ENCODE peak calls at places on chromosomes 16 and 17, in nine cellular contexts. J, K, R, V, F, Z, E, L and G are unnamed samples.

GRCh38 chr17:8372422-8372821 is 4.1 kb downstream of the KRABD2 start:
- DNase-seq in J (no peak), K (no peak), R (no peak), V (no peak), F (no peak), Z (no peak), E (no peak), L (no peak), G (no peak)

GRCh38 chr17:3935140-3935542 is 18.9 kb upstream of the P2RX1 start:
- DNase-seq in J (no peak), K (peak; percentile 71), R (peak; percentile 86), V (peak; percentile 70), F (no peak), Z (peak; percentile 59), E (peak; percentile 82), L (no peak), G (peak; percentile 63)

GRCh38 chr17:3008336-3009279 is 54.8 kb downstream of the OR1D5 start:
- DNase-seq in J (no peak), K (no peak), R (no peak), V (no peak), F (no peak), Z (no peak), E (no peak), L (no peak), G (no peak)

GRCh38 chr16:68162413-68162812 is 73.5 kb downstream of the ESRP2 start:
- DNase-seq in J (no peak), K (no peak), R (no peak), V (no peak), F (no peak), Z (no peak), E (no peak), L (no peak), G (no peak)

GRCh38 chr17:21134559-21134958 is 7.8 kb downstream of the DHRS7B start:
- DNase-seq in J (no peak), K (peak; percentile 43), R (no peak), V (no peak), F (no peak), Z (no peak), E (no peak), L (no peak), G (no peak)

GRCh38 chr17:4365628-4366311 is 705 bp downstream of the UBE2G1 start:
- DNase-seq in J (peak; percentile 47), K (peak; percentile 62), R (no peak), V (peak; percentile 58), F (peak; percentile 6), Z (peak; percentile 51), E (peak; percentile 51), L (no peak), G (no peak)

GRCh38 chr16:27272076-27272475 is 3.5 kb upstream of the NSMCE1 start:
- DNase-seq in J (no peak), K (no peak), R (no peak), V (no peak), F (no peak), Z (no peak), E (no peak), L (no peak), G (no peak)

GRCh38 chr17:41167561-41167960 is 460 bp downstream of the KRTAP4-3 start:
- DNase-seq in J (no peak), K (no peak), R (no peak), V (no peak), F (no peak), Z (no peak), E (no peak), L (no peak), G (no peak)

GRCh38 chr17:83203073-83203471 is 123.7 kb downstream of the METRNL start:
- DNase-seq in J (peak; percentile 42), K (no peak), R (peak; percentile 86), V (no peak), F (no peak), Z (peak; percentile 90), E (peak; percentile 50), L (no peak), G (peak; percentile 90)

GRCh38 chr17:42378597-42379594 is 9.3 kb downstream of the STAT3 start:
- DNase-seq in J (no peak), K (peak; percentile 46), R (peak; percentile 34), V (no peak), F (no peak), Z (no peak), E (peak; percentile 38), L (no peak), G (peak; percentile 38)

GRCh38 chr16:23496826-23497542 is 13.3 kb downstream of the GGA2 start:
- DNase-seq in J (peak; percentile 55), K (no peak), R (peak; percentile 67), V (no peak), F (no peak), Z (no peak), E (no peak), L (no peak), G (no peak)

GRCh38 chr17:29090746-29091395 is 47.9 kb downstream of the PIPOX start:
- DNase-seq in J (no peak), K (no peak), R (no peak), V (no peak), F (no peak), Z (no peak), E (no peak), L (no peak), G (no peak)

GRCh38 chr17:47847341-47848197 is 3.4 kb downstream of the SP6 start:
- DNase-seq in J (no peak), K (no peak), R (no peak), V (peak; percentile 39), F (no peak), Z (no peak), E (no peak), L (no peak), G (no peak)

GRCh38 chr16:23608194-23608593 is 12.1 kb upstream of the NDUFAB1 start:
- DNase-seq in J (no peak), K (no peak), R (peak; percentile 95), V (no peak), F (no peak), Z (no peak), E (no peak), L (no peak), G (peak; percentile 60)

GRCh38 chr17:27460196-27460725 is 4.0 kb downstream of the KSR1 start:
- DNase-seq in J (no peak), K (no peak), R (no peak), V (no peak), F (no peak), Z (no peak), E (no peak), L (no peak), G (no peak)

GRCh38 chr16:87658564-87659225 is 56.4 kb downstream of the JPH3 start:
- DNase-seq in J (no peak), K (no peak), R (no peak), V (no peak), F (no peak), Z (no peak), E (peak; percentile 12), L (no peak), G (no peak)

GRCh38 chr16:67206838-67207115 is 7.8 kb downstream of the ELMO3 start:
- DNase-seq in J (no peak), K (no peak), R (no peak), V (no peak), F (no peak), Z (no peak), E (no peak), L (no peak), G (no peak)

DNA sequence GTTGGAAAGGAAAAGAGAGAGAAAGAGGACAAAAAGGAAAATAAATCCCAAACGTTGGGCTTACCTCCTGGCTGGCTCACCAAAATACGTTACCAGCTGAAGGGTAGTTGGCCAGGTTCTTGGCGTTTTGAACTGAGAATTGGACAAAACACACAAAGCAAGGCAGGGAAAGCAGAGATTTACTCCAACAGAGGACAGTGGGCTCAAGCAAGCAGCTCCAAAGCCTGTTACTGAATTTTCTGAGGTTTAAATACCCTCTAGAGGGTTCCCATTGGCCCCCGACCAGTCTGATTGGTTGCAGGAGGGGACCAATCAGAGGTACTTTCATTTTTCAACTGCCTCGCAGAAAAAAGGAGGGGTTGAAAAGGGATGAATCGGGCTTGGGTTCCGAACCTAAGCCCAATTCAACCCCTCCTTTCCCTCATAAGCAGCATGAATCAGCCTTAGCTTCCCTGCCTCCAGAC is 55.6 kb upstream of the ALOX12 start:
- DNase-seq in J (peak; percentile 19), K (no peak), R (no peak), V (no peak), F (no peak), Z (peak; percentile 51), E (no peak), L (no peak), G (no peak)
- H3K4me3 ChIP-seq in J (no peak overlapping the region), K (no peak overlapping the region), R (no peak overlapping the region), V (no peak overlapping the region), F (peak overlapping the region; percentile 39), Z (peak overlapping the region; percentile 65), E (no peak overlapping the region), L (no peak overlapping the region), G (no peak overlapping the region)

DNA sequence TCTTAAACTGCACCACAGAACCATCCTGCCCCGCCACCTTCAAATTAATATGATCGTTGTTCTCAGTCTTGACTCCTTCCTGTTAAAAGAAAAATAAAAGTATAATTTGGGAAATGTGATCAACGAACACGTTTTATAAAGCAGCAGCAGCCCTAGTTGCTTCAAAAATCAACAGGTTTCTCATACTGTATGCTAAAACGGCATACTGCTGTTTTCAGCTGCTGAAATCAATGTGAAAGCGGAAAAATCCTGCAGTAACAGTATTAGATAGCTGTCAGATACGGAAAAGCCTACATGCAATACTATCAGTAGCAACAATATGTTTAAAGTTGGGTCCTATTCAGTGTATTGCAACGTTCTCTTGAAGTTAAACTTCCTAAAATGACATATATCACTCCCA is 1.6 kb downstream of the SUMO2 start:
- DNase-seq in J (no peak), K (no peak), R (no peak), V (no peak), F (no peak), Z (no peak), E (no peak), L (no peak), G (no peak)
- H3K4me3 ChIP-seq in J (peak overlapping the region; percentile 83), K (peak overlapping the region; percentile 88), R (peak overlapping the region; percentile 82), V (peak overlapping the region; percentile 94), F (peak overlapping the region; percentile 68), Z (peak overlapping the region; percentile 99), E (no peak overlapping the region), L (peak overlapping the region; percentile 74), G (peak overlapping the region; percentile 97)

DNA sequence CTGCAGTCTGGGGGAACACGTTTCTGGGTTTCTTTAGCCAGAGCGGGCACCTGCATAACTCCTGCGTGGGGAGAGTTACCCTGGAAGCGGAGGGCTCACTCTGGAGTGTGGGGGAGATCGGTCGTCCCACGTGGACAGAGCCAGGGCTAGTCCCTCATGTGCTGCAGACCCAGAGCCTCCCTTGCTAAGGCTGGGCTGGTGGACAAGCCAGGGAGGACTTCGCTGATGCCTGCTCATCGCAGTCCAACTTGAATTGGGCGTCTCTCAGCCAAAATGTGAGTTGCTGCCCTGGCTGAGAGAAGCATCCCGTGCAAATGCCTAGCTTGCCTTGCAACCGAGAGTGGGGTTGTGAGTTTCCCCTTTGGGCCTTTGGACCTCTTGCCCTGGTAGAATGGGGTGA is 986 bp downstream of the CRISPLD2 start:
- DNase-seq in J (no peak), K (no peak), R (no peak), V (no peak), F (no peak), Z (no peak), E (no peak), L (no peak), G (no peak)
- H3K4me3 ChIP-seq in J (peak overlapping the region; percentile 87), K (no peak overlapping the region), R (peak overlapping the region; percentile 67), V (no peak overlapping the region), F (no peak overlapping the region), Z (no peak overlapping the region), E (peak overlapping the region; percentile 3), L (no peak overlapping the region), G (peak overlapping the region; percentile 71)

DNA sequence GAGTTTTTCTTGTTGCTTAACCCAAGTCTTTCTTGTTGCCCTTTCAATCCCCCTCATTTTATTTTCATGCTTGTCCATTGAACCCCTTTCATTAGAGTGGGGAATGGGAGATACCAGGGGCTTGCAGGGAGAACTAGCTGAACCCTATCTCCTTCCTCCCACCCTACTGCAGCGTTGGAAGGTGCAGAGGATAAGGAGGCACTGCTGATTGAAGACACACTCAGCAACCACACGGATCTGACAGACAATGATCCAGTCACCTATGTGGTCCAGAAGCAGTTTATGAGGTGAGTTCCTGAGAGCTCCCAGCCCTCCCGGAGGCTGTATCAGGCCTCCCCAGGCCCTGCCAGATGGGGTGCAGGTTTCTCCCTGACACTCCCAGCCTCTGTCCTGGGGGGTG is 32.5 kb downstream of the ANKRD40 start:
- DNase-seq in J (no peak), K (no peak), R (no peak), V (no peak), F (no peak), Z (no peak), E (no peak), L (no peak), G (no peak)
- H3K4me3 ChIP-seq in J (no peak overlapping the region), K (no peak overlapping the region), R (no peak overlapping the region), V (no peak overlapping the region), F (no peak overlapping the region), Z (no peak overlapping the region), E (no peak overlapping the region), L (no peak overlapping the region), G (no peak overlapping the region)